ENCODE peak calls at places on chromosomes 12 and 14, in seven cellular contexts. One of them, this sample, is unnamed.

GRCh38 chr12:53743277-53744129 is 8.3 kb downstream of the CISTR start:
- DNase-seq in ACHN: peak
- DNase-seq in COR-L47: peak
- DNase-seq in activated CD4-positive, CD25-positive, alpha-beta regulatory T cell: peak
- DNase-seq in hypothalamus: peak
- DNase-seq in AG10803: peak
- DNase-seq in neural crest cell: peak
- DNase-seq in this sample: no peak

GRCh38 chr12:43942379-43942778 is 106.5 kb downstream of the TMEM117 start:
- DNase-seq in ACHN: no peak
- DNase-seq in COR-L47: no peak
- DNase-seq in hypothalamus: no peak
- DNase-seq in activated CD4-positive, CD25-positive, alpha-beta regulatory T cell: no peak
- DNase-seq in neural crest cell: no peak
- DNase-seq in AG10803: no peak
- DNase-seq in this sample: no peak

GRCh38 chr14:99722741-99723140 is 38.6 kb downstream of the CYP46A1 start:
- DNase-seq in activated CD4-positive, CD25-positive, alpha-beta regulatory T cell: no peak
- DNase-seq in hypothalamus: no peak
- DNase-seq in ACHN: no peak
- DNase-seq in neural crest cell: no peak
- DNase-seq in AG10803: no peak
- DNase-seq in COR-L47: no peak
- DNase-seq in this sample: no peak

GRCh38 chr12:111664961-111665865 is 20.5 kb downstream of the BRAP start:
- DNase-seq in ACHN: no peak
- DNase-seq in neural crest cell: no peak
- DNase-seq in activated CD4-positive, CD25-positive, alpha-beta regulatory T cell: no peak
- DNase-seq in AG10803: no peak
- DNase-seq in COR-L47: no peak
- DNase-seq in hypothalamus: peak
- DNase-seq in this sample: no peak

GRCh38 chr14:101918125-101918989 is 46.0 kb upstream of the DYNC1H1 start:
- DNase-seq in hypothalamus: no peak
- DNase-seq in activated CD4-positive, CD25-positive, alpha-beta regulatory T cell: no peak
- DNase-seq in ACHN: no peak
- DNase-seq in AG10803: no peak
- DNase-seq in COR-L47: no peak
- DNase-seq in neural crest cell: no peak
- DNase-seq in this sample: no peak

GRCh38 chr12:40819427-40820108 is 127.3 kb downstream of the CNTN1 start:
- DNase-seq in ACHN: no peak
- DNase-seq in COR-L47: no peak
- DNase-seq in neural crest cell: peak
- DNase-seq in activated CD4-positive, CD25-positive, alpha-beta regulatory T cell: no peak
- DNase-seq in AG10803: no peak
- DNase-seq in hypothalamus: peak
- DNase-seq in this sample: no peak

GRCh38 chr12:96208801-96209534 is 14.8 kb downstream of the ELK3 start:
- DNase-seq in hypothalamus: no peak
- DNase-seq in AG10803: no peak
- DNase-seq in neural crest cell: no peak
- DNase-seq in ACHN: no peak
- DNase-seq in COR-L47: no peak
- DNase-seq in activated CD4-positive, CD25-positive, alpha-beta regulatory T cell: no peak
- DNase-seq in this sample: no peak

GRCh38 chr14:98962118-98962517 is 309.9 kb downstream of the BCL11B start:
- DNase-seq in neural crest cell: no peak
- DNase-seq in COR-L47: no peak
- DNase-seq in activated CD4-positive, CD25-positive, alpha-beta regulatory T cell: no peak
- DNase-seq in AG10803: no peak
- DNase-seq in ACHN: no peak
- DNase-seq in hypothalamus: no peak
- DNase-seq in this sample: no peak